ENCODE peak calls at places on chromosome 17, in four cellular contexts. Q is activated T-helper 1 cell treated with Interleukin-2 at 50 U/mL for 16 hours; R is AG10803; Y is activated CD4-positive, alpha-beta memory T cell treated with anti-CD3 and anti-CD28 coated beads for 36 hours. N is an unnamed sample.

GRCh38 chr17:9926150-9926804 is 21.2 kb upstream of the RCVRN start:
- DNase-seq in Q (no peak), R (no peak), Y (no peak), N (no peak)

GRCh38 chr17:67015001-67015400 is 29.4 kb upstream of the CACNG1 start:
- DNase-seq in Q (no peak), R (no peak), Y (no peak), N (no peak)

GRCh38 chr17:78919816-78920516 is 5.2 kb downstream of the TIMP2 start:
- DNase-seq in Q (no peak), R (no peak), Y (no peak), N (no peak)

GRCh38 chr17:58332720-58333395 is 4.3 kb upstream of the TSPOAP1 start:
- DNase-seq in Q (no peak), R (no peak), Y (peak), N (no peak)

GRCh38 chr17:5042152-5043022 is 7.2 kb upstream of the SLC52A1 start:
- DNase-seq in Q (peak), R (no peak), Y (peak), N (no peak)

GRCh38 chr17:16952401-16952800 is 19.5 kb downstream of the TNFRSF13B start:
- DNase-seq in Q (no peak), R (no peak), Y (no peak), N (peak)

GRCh38 chr17:41230094-41230493 is 2.2 kb upstream of the KRTAP9-3 start:
- DNase-seq in Q (no peak), R (no peak), Y (no peak), N (no peak)

GRCh38 chr17:19464033-19465026 is 53.3 kb downstream of the RNF112 start:
- DNase-seq in Q (no peak), R (peak), Y (no peak), N (peak)

GRCh38 chr17:63311416-63311937 is 134.6 kb downstream of the CYB561 start:
- DNase-seq in Q (no peak), R (no peak), Y (no peak), N (no peak)

GRCh38 chr17:75078097-75079022 is 9.4 kb upstream of the SLC16A5 start:
- DNase-seq in Q (no peak), R (peak), Y (peak), N (no peak)

GRCh38 chr17:27793168-27793905 is 7.0 kb downstream of the NOS2 start:
- DNase-seq in Q (no peak), R (no peak), Y (no peak), N (no peak)

GRCh38 chr17:17783121-17783824 is 53.5 kb downstream of the SREBF1 start:
- DNase-seq in Q (peak), R (no peak), Y (peak), N (no peak)

GRCh38 chr17:50280801-50281441 is 6.7 kb downstream of the TMEM92 start:
- DNase-seq in Q (no peak), R (no peak), Y (no peak), N (no peak)

GRCh38 chr17:62819511-62820221 is 11.6 kb upstream of the MARCHF10 start:
- DNase-seq in Q (no peak), R (peak), Y (peak), N (peak)

GRCh38 chr17:65584604-65585521 is 23.4 kb upstream of the AXIN2 start:
- DNase-seq in Q (no peak), R (peak), Y (no peak), N (no peak)

GRCh38 chr17:5464717-5465507 is 3.9 kb downstream of the DHX33 start:
- DNase-seq in Q (no peak), R (no peak), Y (no peak), N (no peak)

GRCh38 chr17:55053855-55054254 is 85.3 kb downstream of the STXBP4 start:
- DNase-seq in Q (no peak), R (no peak), Y (no peak), N (no peak)

GRCh38 chr17:36675250-36675649 is 73.9 kb downstream of the MRM1 start:
- DNase-seq in Q (no peak), R (no peak), Y (peak), N (no peak)

GRCh38 chr17:7045492-7046126 is 1.7 kb upstream of the SLC16A11 start:
- DNase-seq in Q (no peak), R (peak), Y (no peak), N (no peak)

GRCh38 chr17:30222741-30223175 is 12.7 kb downstream of the SLC6A4 start:
- DNase-seq in Q (no peak), R (no peak), Y (no peak), N (peak)

GRCh38 chr17:72193395-72194106 is 72.7 kb downstream of the SOX9 start:
- DNase-seq in Q (no peak), R (peak), Y (no peak), N (no peak)

GRCh38 chr17:44005865-44006580 is 1.6 kb downstream of the NAGS start:
- DNase-seq in Q (peak), R (no peak), Y (peak), N (no peak)

GRCh38 chr17:43611230-43611969 is 50.3 kb downstream of the MEOX1 start:
- DNase-seq in Q (no peak), R (no peak), Y (peak), N (no peak)

GRCh38 chr17:42275527-42276358 is 448 bp downstream of the STAT5B start:
- DNase-seq in Q (peak), R (peak), Y (peak), N (peak)

GRCh38 chr17:27782791-27783206 is 17.5 kb downstream of the NOS2 start:
- DNase-seq in Q (no peak), R (no peak), Y (no peak), N (no peak)

GRCh38 chr17:29039764-29040598 is 3.0 kb upstream of the PIPOX start:
- DNase-seq in Q (no peak), R (peak), Y (no peak), N (no peak)

GRCh38 chr17:16987001-16987829 is 15.3 kb upstream of the TNFRSF13B start:
- DNase-seq in Q (no peak), R (no peak), Y (no peak), N (peak)

GRCh38 chr17:27849474-27850185 is 43.5 kb downstream of the LYRM9 start:
- DNase-seq in Q (no peak), R (no peak), Y (no peak), N (no peak)